ENCODE peak calls at places on chromosomes 5 and 9, in four cellular contexts. U, V, D and K are unnamed samples.

GRCh38 chr5:107501965-107502691 is 168.6 kb downstream of the EFNA5 start:
- DNase-seq in U (no peak), V (no peak), D (no peak), K (no peak)

GRCh38 chr5:112119527-112119926 is 299.6 kb downstream of the EPB41L4A start:
- DNase-seq in U (no peak), V (no peak), D (no peak), K (no peak)

GRCh38 chr5:2157372-2157771 is 274.6 kb upstream of the IRX4 start:
- DNase-seq in U (no peak), V (no peak), D (no peak), K (no peak)

GRCh38 chr5:108260105-108260857 is 121.6 kb downstream of the FBXL17 start:
- DNase-seq in U (peak; percentile 75), V (peak; percentile 72), D (no peak), K (peak; percentile 77)

GRCh38 chr9:34010979-34011378 is 37.7 kb downstream of the UBAP2 start:
- DNase-seq in U (no peak), V (no peak), D (no peak), K (no peak)

GRCh38 chr5:9046756-9047481 is 499.0 kb downstream of the SEMA5A start:
- DNase-seq in U (no peak), V (no peak), D (no peak), K (no peak)

GRCh38 chr9:122347348-122348287 is 23.2 kb upstream of the PTGS1 start:
- DNase-seq in U (no peak), V (no peak), D (no peak), K (no peak)

GRCh38 chr5:110333384-110333783 is 393.1 kb downstream of the TMEM232 start:
- DNase-seq in U (no peak), V (no peak), D (no peak), K (no peak)

GRCh38 chr5:92409131-92409530 is 1026.0 kb upstream of the ARRDC3 start:
- DNase-seq in U (no peak), V (no peak), D (no peak), K (no peak)

GRCh38 chr5:133247881-133248642 is 196.2 kb downstream of the HSPA4 start:
- DNase-seq in U (no peak), V (no peak), D (no peak), K (no peak)

GRCh38 chr5:7815757-7816534 is 35.0 kb downstream of the CFAP90 start:
- DNase-seq in U (peak; percentile 85), V (peak; percentile 87), D (no peak), K (peak; percentile 88)

GRCh38 chr9:38227656-38228055 is 158.6 kb upstream of the SHB start:
- DNase-seq in U (no peak), V (no peak), D (peak; percentile 49), K (no peak)

GRCh38 chr9:33165263-33166151 is 1.6 kb downstream of the B4GALT1 start:
- DNase-seq in U (peak; percentile 61), V (peak; percentile 85), D (peak; percentile 90), K (peak; percentile 80)

GRCh38 chr5:176662371-176663333 is 15.4 kb downstream of the TSPAN17 start:
- DNase-seq in U (no peak), V (no peak), D (no peak), K (no peak)

GRCh38 chr5:2256646-2257288 is 374.0 kb upstream of the IRX4 start:
- DNase-seq in U (no peak), V (no peak), D (peak; percentile 61), K (no peak)

GRCh38 chr9:16364347-16364746 is 506.1 kb downstream of the BNC2 start:
- DNase-seq in U (no peak), V (peak; percentile 31), D (no peak), K (no peak)

GRCh38 chr9:124946167-124946566 is 5.3 kb upstream of the GOLGA1 start:
- DNase-seq in U (no peak), V (no peak), D (no peak), K (no peak)

GRCh38 chr5:52725065-52725746 is 62.5 kb upstream of the ITGA1 start:
- DNase-seq in U (peak; percentile 33), V (peak; percentile 61), D (no peak), K (no peak)

GRCh38 chr9:134738869-134739659 is 97.5 kb downstream of the COL5A1 start:
- DNase-seq in U (peak; percentile 67), V (peak; percentile 44), D (no peak), K (peak; percentile 91)

GRCh38 chr5:64690417-64691151 is at the start of gene SHISAL2B:
- DNase-seq in U (no peak), V (no peak), D (no peak), K (no peak)

GRCh38 chr5:157050050-157050449 is 8.9 kb downstream of the HAVCR1 start:
- DNase-seq in U (no peak), V (no peak), D (no peak), K (no peak)

GRCh38 chr9:22147818-22148573 is 138.9 kb upstream of the CDKN2B start:
- DNase-seq in U (no peak), V (no peak), D (no peak), K (no peak)

GRCh38 chr9:88530051-88530450 is 4.9 kb upstream of the NXNL2 start:
- DNase-seq in U (no peak), V (no peak), D (no peak), K (no peak)

GRCh38 chr5:8750100-8750499 is 795.8 kb downstream of the SEMA5A start:
- DNase-seq in U (no peak), V (no peak), D (no peak), K (no peak)

GRCh38 chr9:109143881-109144562 is 23.0 kb downstream of the FRRS1L start:
- DNase-seq in U (no peak), V (no peak), D (no peak), K (no peak)

GRCh38 chr5:115170128-115170923 is 618 bp upstream of the TRIM36 start:
- DNase-seq in U (no peak), V (no peak), D (no peak), K (no peak)

GRCh38 chr5:135743684-135744083 is 90.8 kb upstream of the SLC25A48 start:
- DNase-seq in U (no peak), V (no peak), D (no peak), K (no peak)

GRCh38 chr9:87180846-87181245 is 233.5 kb upstream of the GAS1 start:
- DNase-seq in U (no peak), V (no peak), D (no peak), K (no peak)

GRCh38 chr5:88688981-88689661 is 193.9 kb downstream of the MEF2C start:
- DNase-seq in U (no peak), V (no peak), D (no peak), K (no peak)

GRCh38 chr9:34549407-34549732 is 26.6 kb upstream of the ENHO start:
- DNase-seq in U (peak; percentile 5), V (no peak), D (no peak), K (peak; percentile 47)

GRCh38 chr9:133354766-133355165 is 1.5 kb downstream of the SURF1 start:
- DNase-seq in U (no peak), V (no peak), D (no peak), K (no peak)

GRCh38 chr9:133357656-133358055 is 1.3 kb downstream of the SURF2 start:
- DNase-seq in U (no peak), V (no peak), D (no peak), K (no peak)

GRCh38 chr9:133355881-133356357 is 368 bp downstream of the SURF1 start:
- DNase-seq in U (no peak), V (no peak), D (no peak), K (no peak)

GRCh38 chr9:133353548-133353947 is 2.7 kb downstream of the SURF1 start:
- DNase-seq in U (no peak), V (no peak), D (no peak), K (no peak)

DNA sequence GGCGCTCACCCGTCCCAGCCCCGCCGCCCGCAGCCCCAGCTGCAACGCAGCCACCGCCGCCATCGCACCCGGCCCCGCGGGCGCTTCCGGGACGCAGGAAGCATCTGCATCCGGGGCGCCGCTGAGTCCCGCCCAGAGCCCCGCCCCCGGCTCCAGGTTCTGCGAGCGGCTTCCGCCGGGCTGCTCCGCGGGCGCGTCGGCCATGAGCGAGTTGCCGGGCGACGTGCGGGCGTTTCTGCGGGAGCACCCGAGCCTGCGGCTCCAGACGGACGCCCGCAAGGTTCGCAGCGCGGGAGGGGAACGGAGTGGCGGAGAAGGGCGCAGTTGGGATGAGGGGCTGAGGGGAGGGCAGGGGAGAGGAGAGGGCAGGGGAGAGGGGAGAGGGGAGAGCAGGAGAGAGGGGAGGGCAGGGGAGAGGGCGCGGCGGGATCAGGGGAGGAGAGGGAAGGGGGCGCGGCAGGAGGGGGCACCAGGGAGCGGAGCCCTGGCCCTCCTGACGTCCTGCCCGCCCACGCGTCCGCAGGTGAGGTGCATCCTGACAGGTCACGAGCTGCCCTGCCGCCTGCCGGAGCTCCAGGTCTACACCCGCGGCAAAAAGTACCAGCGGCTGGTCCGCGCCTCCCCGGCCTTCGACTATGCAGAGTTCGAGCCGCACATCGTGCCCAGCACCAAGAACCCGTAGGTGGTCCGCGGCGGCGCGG is at the start of the genes SURF1 and SURF2:
- DNase-seq in U (peak; percentile 93), V (peak; percentile 94), D (no peak), K (peak; percentile 93)
- TF ChIP-seq POLR2A in U (no peak), V (no peak), D (no peak), K (no peak)

DNA sequence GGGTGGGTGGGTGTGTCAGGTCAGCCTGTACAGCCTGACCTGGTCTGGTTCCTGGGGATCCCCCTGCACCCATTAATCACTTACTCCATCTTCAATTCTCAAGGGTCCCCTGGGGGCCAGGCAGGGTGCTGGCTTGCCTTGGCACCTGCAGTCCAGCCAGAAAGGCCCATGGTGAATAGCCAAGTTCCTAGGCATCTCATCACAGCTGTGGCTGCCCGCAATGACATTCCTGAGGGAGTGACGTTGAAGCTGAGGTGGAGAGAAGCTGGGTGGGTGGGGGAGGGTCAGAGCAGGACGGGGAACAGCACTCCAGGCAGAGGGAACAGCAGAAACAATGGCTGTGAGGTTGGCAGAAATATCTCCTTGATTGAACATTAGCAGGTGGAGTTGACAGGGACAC is 10.6 kb downstream of the HMCN2 start:
- DNase-seq in U (no peak), V (no peak), D (no peak), K (peak; percentile 48)
- TF ChIP-seq POLR2AphosphoS5 in U (no peak), V (no peak), D (no peak), K (no peak)

GRCh38 chr9:35665471-35665818 is 450 bp upstream of the ARHGEF39 start:
- DNase-seq in U (no peak), V (no peak), D (no peak), K (no peak)
- TF ChIP-seq CTCF in U (no peak), V (no peak), D (no peak), K (no peak)

DNA sequence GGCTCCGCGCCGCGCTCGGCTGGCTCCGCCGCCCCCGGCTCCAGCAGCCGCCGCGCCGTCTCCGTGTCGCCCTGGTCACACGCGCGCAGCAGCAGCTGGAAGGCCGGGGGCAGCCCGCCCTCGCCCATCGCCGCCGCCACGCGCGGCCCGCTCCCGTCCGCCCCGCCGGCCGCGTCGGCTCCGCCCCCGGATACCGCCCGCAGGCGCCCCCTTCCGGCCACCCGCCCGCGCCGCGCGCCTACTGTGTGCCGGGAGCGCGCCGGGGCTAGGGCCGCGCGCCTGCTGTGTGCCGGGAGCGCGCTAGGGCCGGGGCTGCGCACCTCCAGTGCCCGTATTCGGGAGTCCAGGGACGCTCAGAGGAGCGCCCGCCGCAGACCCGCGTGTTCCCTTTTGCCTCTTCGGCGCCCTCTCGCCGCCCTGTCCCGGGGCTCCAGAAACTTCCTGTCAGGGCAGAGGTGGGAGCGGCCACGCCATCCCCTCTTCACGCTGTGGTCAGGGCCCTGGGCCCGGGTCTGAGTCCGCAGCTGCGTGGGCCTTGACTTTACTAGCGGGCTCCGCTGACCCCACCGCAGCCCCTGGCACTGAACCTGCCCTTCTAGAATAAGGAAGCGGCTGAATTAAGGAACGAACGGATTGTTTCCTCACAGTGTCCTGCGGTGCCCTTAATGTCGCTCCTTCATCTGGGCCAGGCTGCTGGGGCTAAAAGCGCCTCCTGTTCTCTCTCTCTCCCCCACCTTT is at the start of gene ANKS6:
- DNase-seq in U (peak; percentile 91), V (peak; percentile 81), D (no peak), K (peak; percentile 88)
- TF ChIP-seq POLR2A in U (no peak), V (peak; percentile 16), D (no peak), K (peak; percentile 36)